ENCODE peak calls at places on chromosomes 16 and 17, in four cellular contexts. One of them, this sample, is unnamed.

GRCh38 chr16:66920924-66921680 is 2.4 kb upstream of the CDH16 start:
- DNase-seq in SJSA1: no peak
- DNase-seq in mesendoderm: no peak
- DNase-seq in fibroblast of lung: no peak
- DNase-seq in this sample: no peak

GRCh38 chr16:58589311-58589890 is 40.2 kb downstream of the CNOT1 start:
- DNase-seq in mesendoderm: no peak
- DNase-seq in SJSA1: no peak
- DNase-seq in fibroblast of lung: no peak
- DNase-seq in this sample: no peak

GRCh38 chr17:73020110-73020509 is 72.4 kb downstream of the SLC39A11 start:
- DNase-seq in mesendoderm: no peak
- DNase-seq in fibroblast of lung: no peak
- DNase-seq in SJSA1: no peak
- DNase-seq in this sample: no peak

GRCh38 chr17:73436966-73437365 is 125.2 kb upstream of the CDC42EP4 start:
- DNase-seq in fibroblast of lung: peak; percentile 1
- DNase-seq in mesendoderm: no peak
- DNase-seq in SJSA1: no peak
- DNase-seq in this sample: peak; percentile 38

GRCh38 chr16:53154513-53154912 is 99.7 kb downstream of the CHD9 start:
- DNase-seq in mesendoderm: no peak
- DNase-seq in SJSA1: no peak
- DNase-seq in fibroblast of lung: no peak
- DNase-seq in this sample: peak; percentile 8

GRCh38 chr17:82831041-82831817 is 8.6 kb downstream of the ZNF750 start:
- DNase-seq in fibroblast of lung: no peak
- DNase-seq in SJSA1: no peak
- DNase-seq in mesendoderm: no peak
- DNase-seq in this sample: no peak

GRCh38 chr17:5931611-5932010 is 138.6 kb upstream of the WSCD1 start:
- DNase-seq in SJSA1: no peak
- DNase-seq in mesendoderm: no peak
- DNase-seq in fibroblast of lung: peak; percentile 7
- DNase-seq in this sample: no peak

GRCh38 chr16:24537474-24538337 is 1.7 kb upstream of the RBBP6 start:
- DNase-seq in fibroblast of lung: no peak
- DNase-seq in mesendoderm: no peak
- DNase-seq in SJSA1: no peak
- DNase-seq in this sample: no peak

GRCh38 chr17:50841949-50842354 is 6.6 kb downstream of the WFIKKN2 start:
- DNase-seq in fibroblast of lung: peak; percentile 39
- DNase-seq in mesendoderm: peak; percentile 81
- DNase-seq in SJSA1: peak; percentile 66
- DNase-seq in this sample: peak; percentile 60

GRCh38 chr17:6574689-6575595 is 18.6 kb upstream of the PITPNM3 start:
- DNase-seq in fibroblast of lung: peak; percentile 79
- DNase-seq in SJSA1: peak; percentile 89
- DNase-seq in mesendoderm: peak; percentile 39
- DNase-seq in this sample: peak; percentile 69

GRCh38 chr17:20955437-20956323 is 87.1 kb downstream of the USP22 start:
- DNase-seq in mesendoderm: no peak
- DNase-seq in fibroblast of lung: peak; percentile 28
- DNase-seq in SJSA1: no peak
- DNase-seq in this sample: peak; percentile 69

GRCh38 chr17:40447148-40447644 is 3.9 kb downstream of the IGFBP4 start:
- DNase-seq in SJSA1: no peak
- DNase-seq in fibroblast of lung: no peak
- DNase-seq in mesendoderm: no peak
- DNase-seq in this sample: no peak
- H3K4me3 ChIP-seq in SJSA1: no peak overlapping the region
- H3K4me3 ChIP-seq in fibroblast of lung: peak overlapping the region; percentile 28
- H3K4me3 ChIP-seq in mesendoderm: no peak overlapping the region
- H3K4me3 ChIP-seq in this sample: peak overlapping the region; percentile 92

GRCh38 chr17:1229354-1229890 is 40.8 kb upstream of the BHLHA9 start:
- DNase-seq in fibroblast of lung: no peak
- DNase-seq in SJSA1: no peak
- DNase-seq in mesendoderm: no peak
- DNase-seq in this sample: peak; percentile 6
- H3K27me3 ChIP-seq in fibroblast of lung: peaks cover 39% of the 10 kb centered on the region
- H3K27me3 ChIP-seq in SJSA1: peaks cover 55% of the 10 kb centered on the region
- H3K27me3 ChIP-seq in mesendoderm: peaks cover 30% of the 10 kb centered on the region
- H3K27me3 ChIP-seq in this sample: peaks cover 33% of the 10 kb centered on the region

DNA sequence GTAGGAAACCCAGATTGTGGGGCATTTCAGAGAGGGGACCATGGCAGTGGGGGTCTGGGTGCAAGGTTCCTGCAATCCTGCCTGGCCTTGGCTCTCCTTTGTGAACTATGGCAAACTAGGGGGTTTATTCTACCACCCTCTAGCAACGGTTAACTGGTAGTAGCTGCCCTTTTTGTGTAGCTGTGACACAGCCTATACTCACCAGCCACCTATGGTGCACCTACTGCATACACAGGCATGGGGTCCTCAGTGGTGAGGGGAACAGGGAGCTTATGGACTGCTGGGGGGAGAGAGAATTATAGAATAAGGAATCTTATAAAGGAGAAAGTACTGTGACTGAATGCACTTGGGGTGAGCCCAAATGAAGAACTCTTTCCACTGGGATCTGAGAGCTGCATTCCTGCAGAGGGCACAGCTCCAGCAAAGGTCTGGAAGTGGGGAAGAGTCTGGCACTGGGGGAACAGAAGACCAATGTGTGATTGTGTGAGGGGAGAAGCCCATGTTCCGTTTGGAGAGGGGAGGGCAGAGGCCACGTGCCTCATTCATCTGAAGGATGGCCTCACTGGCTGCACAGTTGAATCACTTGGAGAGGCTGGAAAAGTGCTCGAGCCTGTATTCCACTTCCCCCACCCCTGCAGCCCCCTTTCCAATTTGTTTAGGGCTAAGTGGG is 2.1 kb downstream of the MT1X start:
- DNase-seq in SJSA1: no peak
- DNase-seq in fibroblast of lung: no peak
- DNase-seq in mesendoderm: no peak
- DNase-seq in this sample: no peak
- H3K4me3 ChIP-seq in SJSA1: no peak overlapping the region
- H3K4me3 ChIP-seq in fibroblast of lung: no peak overlapping the region
- H3K4me3 ChIP-seq in mesendoderm: no peak overlapping the region
- H3K4me3 ChIP-seq in this sample: no peak overlapping the region

DNA sequence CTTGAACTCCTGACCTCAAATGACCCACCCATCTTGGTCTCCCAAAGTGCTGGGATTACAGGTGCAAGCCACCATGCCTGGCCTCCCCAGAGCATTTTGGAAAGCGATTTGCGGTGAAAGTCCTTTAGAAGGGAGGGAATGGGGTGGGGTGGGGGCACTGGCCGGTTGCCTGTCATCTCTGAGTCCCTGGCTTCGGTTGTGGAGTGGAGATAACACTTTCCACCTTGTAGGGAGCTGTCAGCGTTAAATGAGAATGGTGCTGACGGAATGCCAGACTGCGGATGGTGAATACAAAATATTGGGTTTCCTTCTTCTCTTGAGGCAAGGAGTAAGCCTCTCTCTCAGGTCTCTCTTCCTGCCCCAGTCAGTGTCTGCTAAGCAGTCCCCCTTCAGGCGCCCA is 5.2 kb upstream of the WNT3 start:
- DNase-seq in fibroblast of lung: no peak
- DNase-seq in SJSA1: no peak
- DNase-seq in mesendoderm: no peak
- DNase-seq in this sample: no peak
- H3K27me3 ChIP-seq in fibroblast of lung: peaks cover 40% of the 10 kb centered on the region
- H3K27me3 ChIP-seq in SJSA1: peaks cover 52% of the 10 kb centered on the region
- H3K27me3 ChIP-seq in mesendoderm: no peaks in the 10 kb centered on the region
- H3K27me3 ChIP-seq in this sample: peaks cover 43% of the 10 kb centered on the region